ENCODE peak calls at places on chromosomes 2 and 18, in four cellular contexts. J, L, M and D are unnamed samples.

GRCh38 chr2:62687644-62688043 is 17.9 kb upstream of the EHBP1 start:
- DNase-seq in J (no peak), L (no peak), M (no peak), D (no peak)

GRCh38 chr2:170073288-170073687 is 104.7 kb upstream of the MYO3B start:
- DNase-seq in J (peak), L (peak), M (peak), D (peak)

GRCh38 chr2:54579682-54580349 is 123.7 kb downstream of the SPTBN1 start:
- DNase-seq in J (no peak), L (no peak), M (no peak), D (no peak)

GRCh38 chr18:64134044-64134757 is 14.7 kb downstream of the LINC00305 start:
- DNase-seq in J (no peak), L (no peak), M (no peak), D (no peak)

GRCh38 chr2:95313296-95314265 is 16.4 kb downstream of the KCNIP3 start:
- DNase-seq in J (no peak), L (no peak), M (peak), D (no peak)

GRCh38 chr2:240430595-240430994 is 4.9 kb upstream of the GPC1 start:
- DNase-seq in J (peak), L (peak), M (no peak), D (peak)

GRCh38 chr2:172889767-172890430 is 154.3 kb downstream of the RAPGEF4 start:
- DNase-seq in J (no peak), L (no peak), M (no peak), D (no peak)

GRCh38 chr2:117308861-117309770 is 505.4 kb upstream of the DDX18 start:
- DNase-seq in J (no peak), L (no peak), M (no peak), D (no peak)

GRCh38 chr2:233349005-233349998 is 5.0 kb upstream of the DGKD start:
- DNase-seq in J (no peak), L (peak), M (peak), D (peak)

GRCh38 chr18:24333116-24333515 is 64.5 kb downstream of the OSBPL1A start:
- DNase-seq in J (no peak), L (no peak), M (no peak), D (no peak)

GRCh38 chr2:128262315-128263253 is 56.1 kb downstream of the HS6ST1 start:
- DNase-seq in J (peak), L (no peak), M (no peak), D (no peak)

GRCh38 chr2:26847663-26848335 is at the start of gene DPYSL5:
- DNase-seq in J (peak), L (no peak), M (no peak), D (no peak)

GRCh38 chr2:215833531-215834162 is 179.7 kb downstream of the MREG start:
- DNase-seq in J (no peak), L (no peak), M (no peak), D (no peak)

GRCh38 chr2:203681978-203682377 is 24.5 kb upstream of the CD28 start:
- DNase-seq in J (no peak), L (no peak), M (no peak), D (no peak)

GRCh38 chr2:240990726-240991377 is 7.6 kb upstream of the SNED1 start:
- DNase-seq in J (peak), L (peak), M (no peak), D (peak)

GRCh38 chr18:63322908-63323634 is 3.5 kb upstream of the BCL2 start:
- DNase-seq in J (peak), L (peak), M (peak), D (no peak)

GRCh38 chr18:77105021-77105420 is 27.6 kb downstream of the MBP start:
- DNase-seq in J (no peak), L (no peak), M (no peak), D (no peak)

GRCh38 chr2:16664809-16665745 is 557 bp downstream of the CYRIA start:
- DNase-seq in J (no peak), L (peak), M (peak), D (no peak)

GRCh38 chr18:75624836-75625235 is 197.3 kb upstream of the SMIM21 start:
- DNase-seq in J (no peak), L (no peak), M (no peak), D (no peak)

GRCh38 chr2:237520290-237520689 is 33.2 kb downstream of the MLPH start:
- DNase-seq in J (no peak), L (no peak), M (no peak), D (peak)

GRCh38 chr2:44843641-44844040 is 97.9 kb upstream of the SIX3 start:
- DNase-seq in J (no peak), L (no peak), M (no peak), D (no peak)

GRCh38 chr2:232634319-232635150 is 1.1 kb downstream of the EFHD1 start:
- DNase-seq in J (peak), L (peak), M (peak), D (no peak)

GRCh38 chr18:34999734-35000397 is 41.3 kb upstream of the MAPRE2 start:
- DNase-seq in J (no peak), L (no peak), M (no peak), D (no peak)

GRCh38 chr18:70256184-70256583 is 32.7 kb upstream of the SOCS6 start:
- DNase-seq in J (no peak), L (no peak), M (no peak), D (no peak)

GRCh38 chr2:232376260-232376659 is 2.3 kb upstream of the ALPP start:
- DNase-seq in J (no peak), L (no peak), M (no peak), D (no peak)

GRCh38 chr18:5914971-5915370 is 19.6 kb upstream of the TMEM200C start:
- DNase-seq in J (no peak), L (no peak), M (no peak), D (no peak)

GRCh38 chr18:75981102-75981501 is 513.9 kb downstream of the ZNF516 start:
- DNase-seq in J (no peak), L (no peak), M (no peak), D (no peak)

GRCh38 chr2:241659150-241659739 is 21.8 kb downstream of the ATG4B start:
- DNase-seq in J (peak), L (peak), M (peak), D (peak)

GRCh38 chr18:57984490-57985109 is 59.4 kb upstream of the NEDD4L start:
- DNase-seq in J (no peak), L (no peak), M (no peak), D (no peak)

GRCh38 chr2:161085041-161085598 is 75.1 kb upstream of the TANK start:
- DNase-seq in J (no peak), L (no peak), M (no peak), D (no peak)

GRCh38 chr18:61831071-61831470 is 61.7 kb downstream of the RNF152 start:
- DNase-seq in J (no peak), L (no peak), M (peak), D (no peak)

GRCh38 chr18:47457614-47458013 is 206.2 kb upstream of the SKOR2 start:
- DNase-seq in J (no peak), L (no peak), M (no peak), D (no peak)

GRCh38 chr2:84338069-84338468 is 121.0 kb downstream of the SUCLG1 start:
- DNase-seq in J (no peak), L (no peak), M (no peak), D (no peak)

GRCh38 chr2:147294825-147295392 is 549.9 kb upstream of the ACVR2A start:
- DNase-seq in J (no peak), L (no peak), M (no peak), D (no peak)

GRCh38 chr2:24121469-24121868 is 1.7 kb downstream of the PFN4 start:
- DNase-seq in J (no peak), L (no peak), M (no peak), D (no peak)

GRCh38 chr2:224472827-224473226 is 70.9 kb upstream of the FAM124B start:
- DNase-seq in J (no peak), L (no peak), M (no peak), D (no peak)
- TF ChIP-seq POLR2A in J (no peak), L (no peak), M (no peak), D (no peak)

DNA sequence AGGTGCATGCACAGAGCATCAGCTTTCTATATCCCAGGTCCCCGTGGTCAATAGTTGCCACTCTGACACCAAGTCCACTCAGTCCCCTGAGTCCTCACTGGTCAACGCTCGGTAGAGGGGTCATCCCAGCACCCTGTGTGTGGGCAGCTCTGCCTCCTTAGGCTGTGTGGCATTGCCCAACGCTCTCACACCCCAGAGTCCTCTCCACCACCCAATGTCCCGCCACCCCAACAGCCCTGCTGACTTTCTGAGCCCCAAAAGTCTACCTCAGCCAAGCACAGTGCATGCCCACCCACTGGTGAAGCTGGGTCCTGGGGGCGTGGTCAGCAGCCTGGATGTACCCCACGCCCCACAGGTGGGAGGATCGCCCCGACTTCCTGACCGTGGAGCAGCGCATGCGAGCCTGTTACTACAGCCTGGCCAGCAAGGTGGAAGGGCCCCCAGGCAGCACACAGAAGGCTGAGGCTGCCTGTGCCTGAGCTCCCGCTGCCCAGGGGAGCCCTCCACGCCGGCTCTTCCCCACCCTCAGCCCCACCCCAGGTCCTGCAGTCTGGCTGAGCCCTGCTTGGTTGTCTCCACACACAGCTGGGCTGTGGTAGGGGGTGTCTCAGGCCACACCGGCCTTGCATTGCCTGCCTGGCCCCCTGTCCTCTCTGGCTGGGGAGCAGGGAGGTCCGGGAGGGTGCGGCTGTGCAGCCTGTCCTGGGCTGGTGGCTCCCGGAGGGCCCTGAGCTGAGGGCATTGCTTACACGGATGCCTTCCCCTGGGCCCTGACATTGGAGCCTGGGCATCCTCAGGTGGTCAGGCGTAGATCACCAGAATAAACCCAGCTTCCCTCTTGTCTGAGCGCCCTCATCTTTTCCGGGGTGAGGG is 25.9 kb downstream of the ZAP70 start:
- DNase-seq in J (no peak), L (no peak), M (no peak), D (no peak)
- TF ChIP-seq POLR2A in J (no peak), L (no peak), M (no peak), D (no peak)

DNA sequence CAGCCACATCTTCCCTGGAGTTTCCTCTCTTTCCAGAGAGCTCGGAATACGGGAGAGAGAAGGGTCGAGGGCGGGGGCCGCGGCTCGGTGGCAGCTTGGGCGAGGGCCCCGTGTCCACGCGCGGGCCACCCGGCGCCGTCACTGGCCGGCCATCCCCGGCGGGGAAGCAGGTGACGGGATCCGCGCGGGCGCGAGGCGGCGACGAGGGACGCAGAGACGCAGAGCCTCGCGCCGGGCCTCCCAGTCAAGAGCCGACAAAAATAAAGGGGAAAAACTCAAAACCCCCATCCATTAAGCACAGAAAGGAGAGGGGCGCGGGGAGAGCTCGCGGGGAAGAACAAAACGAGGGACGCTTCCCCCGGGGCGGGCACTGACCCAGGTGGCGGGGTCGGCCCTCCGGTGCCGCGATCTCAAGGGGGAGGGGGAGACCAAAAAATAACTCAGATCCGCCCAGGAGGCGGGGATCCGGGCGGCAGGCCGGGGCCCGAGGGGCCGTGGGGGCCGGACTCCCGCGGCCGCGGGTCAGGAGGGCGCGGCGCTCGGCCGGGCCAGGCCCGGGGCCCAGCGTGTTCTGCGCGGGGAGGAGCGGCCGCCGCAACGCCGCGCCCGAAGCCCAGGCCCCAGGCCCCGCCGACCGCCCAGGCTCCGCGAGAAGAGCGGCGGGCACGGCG is 652 bp downstream of the RNF103 start:
- DNase-seq in J (peak), L (peak), M (peak), D (peak)
- TF ChIP-seq POLR2A in J (no peak), L (no peak), M (no peak), D (no peak)

DNA sequence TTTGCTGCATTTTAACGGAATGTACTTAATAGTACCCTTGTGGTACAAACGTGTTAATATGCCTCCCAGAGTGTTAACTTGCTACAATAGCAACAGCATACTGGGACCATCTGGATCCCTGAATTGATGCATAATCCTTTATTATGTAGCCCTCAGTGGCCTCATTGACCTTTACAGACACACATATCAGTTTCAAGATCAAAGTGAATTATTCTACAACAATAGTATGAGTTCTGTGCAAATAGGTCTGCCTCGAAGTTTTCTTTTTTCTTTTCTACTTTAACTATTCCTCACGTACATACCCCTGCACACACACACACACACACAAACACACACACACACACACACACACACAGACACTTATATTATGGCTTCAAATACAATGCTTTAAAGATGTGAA is 1622.1 kb downstream of the LRP1B start:
- DNase-seq in J (no peak), L (no peak), M (no peak), D (no peak)
- TF ChIP-seq POLR2A in J (no peak), L (no peak), M (no peak), D (no peak)

DNA sequence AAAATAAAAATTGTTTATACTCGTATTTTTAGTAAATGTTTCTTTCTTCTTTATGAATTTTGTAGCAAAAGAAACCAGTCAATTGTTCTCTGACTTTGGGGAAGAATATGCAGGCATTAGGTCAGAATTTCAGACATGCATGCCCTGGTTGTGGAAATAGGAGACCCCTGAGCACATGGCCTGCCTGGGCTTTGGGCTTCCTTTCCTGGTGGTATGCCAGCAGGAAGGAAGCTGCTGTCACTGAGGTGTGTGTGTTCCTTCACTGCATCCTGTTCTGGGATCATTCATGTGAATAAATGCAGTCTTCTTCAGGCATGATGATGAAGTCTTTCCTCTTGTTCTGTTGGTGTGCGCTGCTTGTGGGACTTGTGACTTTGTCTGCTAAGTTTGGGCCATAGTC is 920.2 kb upstream of the VRK2 start:
- DNase-seq in J (no peak), L (no peak), M (no peak), D (no peak)
- TF ChIP-seq POLR2A in J (no peak), L (no peak), M (no peak), D (no peak)

GRCh38 chr2:64654063-64654811 is 524 bp upstream of the SERTAD2 start:
- DNase-seq in J (peak), L (peak), M (peak), D (peak)
- TF ChIP-seq POLR2A in J (peak), L (peak), M (peak), D (peak)

GRCh38 chr2:113173563-113174368 is at the start of gene PSD4:
- DNase-seq in J (no peak), L (no peak), M (peak), D (peak)
- TF ChIP-seq POLR2A in J (no peak), L (no peak), M (no peak), D (no peak)

DNA sequence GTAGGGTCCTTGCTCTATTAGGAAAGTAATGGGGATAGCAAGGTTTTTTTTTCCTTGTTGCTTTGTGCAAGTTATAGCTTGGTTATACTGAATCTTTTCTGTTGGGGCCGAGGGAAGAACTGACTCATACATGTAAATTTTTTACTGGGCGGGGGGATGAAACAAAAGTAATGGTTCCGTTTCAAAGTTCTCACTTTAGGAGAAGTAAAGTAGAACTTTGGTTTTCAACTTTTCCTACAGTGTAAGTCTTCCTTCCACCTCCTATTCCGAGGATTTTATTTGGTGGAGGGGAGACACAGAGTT is 1.1 kb downstream of the AFTPH start:
- DNase-seq in J (no peak), L (no peak), M (no peak), D (no peak)
- TF ChIP-seq POLR2A in J (no peak), L (no peak), M (no peak), D (peak)

DNA sequence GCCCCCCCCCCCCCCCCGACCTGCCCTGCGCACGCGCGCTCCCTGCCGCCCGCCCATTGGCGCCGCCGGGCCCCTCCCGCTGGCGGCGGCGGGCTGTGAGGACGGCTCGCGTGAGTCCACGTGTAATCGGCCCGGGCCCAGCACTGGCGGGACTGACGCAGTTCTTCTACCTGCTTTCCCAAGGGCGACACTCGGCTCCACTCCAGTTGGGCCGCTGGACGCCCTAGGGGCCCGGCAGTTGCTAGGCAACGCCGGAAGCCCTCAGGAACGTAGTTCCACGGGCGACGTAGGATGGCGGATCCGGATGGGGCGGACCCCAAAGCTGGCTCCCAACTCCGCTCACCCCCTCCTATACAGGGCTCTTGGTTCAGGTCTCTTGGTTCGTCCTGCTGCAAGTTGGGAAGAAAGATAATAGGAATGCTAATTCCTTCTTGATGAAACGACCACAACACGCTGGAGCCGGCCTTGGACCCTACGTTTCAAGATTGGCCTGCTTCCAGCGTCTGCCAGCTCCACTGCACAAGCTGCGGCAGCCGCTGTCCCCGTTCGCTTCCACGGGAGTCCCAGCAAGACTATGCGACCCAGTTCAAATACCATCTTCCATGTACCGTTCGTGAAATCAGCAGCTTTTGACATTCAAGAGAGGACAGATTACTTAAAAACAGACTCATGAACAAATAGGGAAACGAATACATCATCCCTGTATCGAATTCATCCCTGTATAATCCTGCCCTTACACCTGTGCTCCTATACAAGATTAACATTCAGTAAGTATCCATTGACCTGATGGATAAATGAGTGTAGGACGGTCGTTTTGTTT is 415 bp upstream of the MCFD2 start:
- DNase-seq in J (peak), L (peak), M (peak), D (peak)
- TF ChIP-seq POLR2A in J (peak), L (peak), M (no peak), D (peak)